ENCODE peak calls at places on chromosomes 11 and 22, in ten cellular contexts. R is brain microvascular endothelial cell; C is AG04449; W is lower leg skin; V is lower lobe of right lung; G is mucosa of descending colon; B is right cardiac atrium; F is left lung; E is naive thymus-derived CD4-positive, alpha-beta T cell; S is HFF-Myc. A is an unnamed sample.

GRCh38 chr11:70002433-70002832 is 75.7 kb upstream of the ANO1 start:
- DNase-seq in R (no peak), C (no peak), W (no peak), V (no peak), G (no peak), B (no peak), F (no peak), E (no peak), S (no peak), A (no peak)

GRCh38 chr11:122186439-122187080 is 70.5 kb upstream of the BLID start:
- DNase-seq in R (peak), C (peak), W (no peak), V (no peak), G (no peak), B (no peak), F (no peak), E (no peak), S (peak), A (no peak)

GRCh38 chr22:40387758-40388157 is 17.4 kb downstream of the SGSM3 start:
- DNase-seq in R (no peak), C (no peak), W (no peak), V (no peak), G (peak), B (no peak), F (no peak), E (no peak), S (no peak), A (no peak)

GRCh38 chr11:123694551-123694950 is 40.1 kb upstream of the SCN3B start:
- DNase-seq in R (no peak), C (no peak), W (no peak), V (no peak), G (no peak), B (no peak), F (no peak), E (no peak), S (no peak), A (no peak)

GRCh38 chr22:24230911-24231656 is 13.8 kb downstream of the GGT5 start:
- DNase-seq in R (no peak), C (no peak), W (no peak), V (peak), G (peak), B (peak), F (peak), E (peak), S (no peak), A (no peak)

GRCh38 chr11:77199346-77199745 is 71.3 kb downstream of the MYO7A start:
- DNase-seq in R (no peak), C (no peak), W (peak), V (peak), G (no peak), B (no peak), F (peak), E (no peak), S (no peak), A (peak)

GRCh38 chr11:48001438-48002021 is 21.2 kb downstream of the PTPRJ start:
- DNase-seq in R (peak), C (peak), W (no peak), V (no peak), G (peak), B (no peak), F (no peak), E (peak), S (no peak), A (no peak)

GRCh38 chr11:27786864-27787263 is 86.6 kb upstream of the BDNF start:
- DNase-seq in R (no peak), C (no peak), W (no peak), V (no peak), G (no peak), B (no peak), F (no peak), E (no peak), S (no peak), A (no peak)

GRCh38 chr22:38735126-38735464 is 20.7 kb downstream of the SUN2 start:
- DNase-seq in R (no peak), C (no peak), W (no peak), V (no peak), G (no peak), B (no peak), F (no peak), E (no peak), S (no peak), A (no peak)

GRCh38 chr11:872799-873198 is 30.1 kb downstream of the TSPAN4 start:
- DNase-seq in R (no peak), C (no peak), W (no peak), V (no peak), G (no peak), B (no peak), F (no peak), E (no peak), S (no peak), A (no peak)

GRCh38 chr11:128695539-128696221 is 1.8 kb downstream of the FLI1 start:
- DNase-seq in R (no peak), C (no peak), W (no peak), V (peak), G (peak), B (peak), F (peak), E (peak), S (no peak), A (no peak)

GRCh38 chr11:19116315-19116970 is 525 bp upstream of the ZDHHC13 start:
- DNase-seq in R (no peak), C (no peak), W (no peak), V (no peak), G (no peak), B (peak), F (no peak), E (no peak), S (no peak), A (no peak)

GRCh38 chr22:16957781-16958180 is 50.2 kb downstream of the GAB4 start:
- DNase-seq in R (no peak), C (no peak), W (peak), V (no peak), G (no peak), B (no peak), F (no peak), E (no peak), S (no peak), A (no peak)

GRCh38 chr11:32172771-32173170 is 81.9 kb downstream of the RCN1 start:
- DNase-seq in R (no peak), C (no peak), W (no peak), V (no peak), G (no peak), B (peak), F (no peak), E (no peak), S (no peak), A (no peak)

GRCh38 chr11:32176223-32176811 is 85.4 kb downstream of the RCN1 start:
- DNase-seq in R (peak), C (peak), W (peak), V (peak), G (peak), B (peak), F (peak), E (peak), S (peak), A (peak)

GRCh38 chr11:32168924-32169323 is 78.0 kb downstream of the RCN1 start:
- DNase-seq in R (no peak), C (no peak), W (no peak), V (no peak), G (no peak), B (no peak), F (no peak), E (no peak), S (no peak), A (no peak)

GRCh38 chr11:32173977-32174376 is 83.1 kb downstream of the RCN1 start:
- DNase-seq in R (no peak), C (no peak), W (no peak), V (no peak), G (no peak), B (no peak), F (no peak), E (no peak), S (no peak), A (no peak)

GRCh38 chr11:32173435-32173834 is 82.6 kb downstream of the RCN1 start:
- DNase-seq in R (peak), C (no peak), W (no peak), V (peak), G (peak), B (peak), F (peak), E (no peak), S (peak), A (peak)
- H3K4me3 ChIP-seq in R (peak), C (peak), W (no peak), V (peak), G (no peak), B (peak), F (no peak), E (no peak), S (no peak), A (no peak)

GRCh38 chr11:132072044-132072879 is 701.8 kb downstream of the NTM start:
- DNase-seq in R (peak), C (peak), W (no peak), V (no peak), G (no peak), B (no peak), F (no peak), E (no peak), S (peak), A (no peak)
- H3K4me3 ChIP-seq in R (no peak), C (peak), W (no peak), V (no peak), G (no peak), B (no peak), F (no peak), E (no peak), S (no peak), A (no peak)

GRCh38 chr22:32622762-32623147 is 148.1 kb downstream of the FBXO7 start:
- DNase-seq in R (no peak), C (no peak), W (no peak), V (no peak), G (no peak), B (no peak), F (no peak), E (no peak), S (no peak), A (no peak)

GRCh38 chr22:32620992-32621391 is 146.4 kb downstream of the FBXO7 start:
- DNase-seq in R (no peak), C (no peak), W (no peak), V (no peak), G (no peak), B (no peak), F (no peak), E (no peak), S (no peak), A (no peak)

GRCh38 chr22:32621656-32622003 is 147.0 kb downstream of the FBXO7 start:
- DNase-seq in R (no peak), C (no peak), W (no peak), V (no peak), G (no peak), B (no peak), F (no peak), E (no peak), S (no peak), A (no peak)

GRCh38 chr22:32623943-32624342 is 149.3 kb downstream of the FBXO7 start:
- DNase-seq in R (peak), C (peak), W (peak), V (no peak), G (peak), B (peak), F (no peak), E (no peak), S (peak), A (no peak)

DNA sequence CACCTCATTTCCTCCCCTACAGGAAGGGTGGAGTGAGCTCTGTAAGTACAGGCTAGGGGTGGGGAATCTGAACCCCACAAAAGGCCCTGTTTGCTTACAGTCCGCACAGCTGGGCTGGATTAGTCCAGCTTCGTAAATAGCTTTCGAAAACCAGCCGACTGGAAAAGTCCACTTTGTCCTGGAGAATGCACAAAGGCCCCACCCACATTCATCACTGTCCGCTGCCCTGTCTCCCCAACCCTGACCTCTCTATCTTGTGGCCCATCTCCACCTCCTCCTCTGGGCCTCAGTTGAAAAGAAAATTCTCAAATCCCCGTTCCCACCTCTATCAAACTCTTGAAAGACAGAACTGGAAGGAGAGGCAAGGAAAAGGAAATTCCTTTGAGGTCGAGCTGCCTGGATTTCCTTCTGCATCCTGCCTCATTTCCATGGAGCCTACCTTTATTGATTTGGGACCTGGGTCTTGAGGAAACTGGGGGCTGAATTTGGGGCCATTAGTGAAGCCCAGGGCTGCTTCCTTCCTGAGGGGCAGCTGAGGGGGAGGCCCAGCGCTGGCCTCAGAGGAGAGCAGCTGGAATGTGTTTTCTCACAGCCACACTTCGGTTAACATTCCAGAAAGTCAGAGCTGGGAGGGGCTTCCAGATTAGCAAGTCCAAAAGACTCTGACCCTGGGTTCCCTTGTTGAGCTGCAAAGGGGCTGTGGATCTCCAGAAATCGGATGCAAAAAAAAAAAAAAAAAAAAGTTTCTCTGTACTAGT is 147.6 kb downstream of the FBXO7 start:
- DNase-seq in R (peak), C (peak), W (peak), V (no peak), G (peak), B (peak), F (no peak), E (no peak), S (peak), A (no peak)
- H3K4me3 ChIP-seq in R (no peak), C (no peak), W (no peak), V (no peak), G (no peak), B (no peak), F (no peak), E (no peak), S (no peak), A (no peak)

DNA sequence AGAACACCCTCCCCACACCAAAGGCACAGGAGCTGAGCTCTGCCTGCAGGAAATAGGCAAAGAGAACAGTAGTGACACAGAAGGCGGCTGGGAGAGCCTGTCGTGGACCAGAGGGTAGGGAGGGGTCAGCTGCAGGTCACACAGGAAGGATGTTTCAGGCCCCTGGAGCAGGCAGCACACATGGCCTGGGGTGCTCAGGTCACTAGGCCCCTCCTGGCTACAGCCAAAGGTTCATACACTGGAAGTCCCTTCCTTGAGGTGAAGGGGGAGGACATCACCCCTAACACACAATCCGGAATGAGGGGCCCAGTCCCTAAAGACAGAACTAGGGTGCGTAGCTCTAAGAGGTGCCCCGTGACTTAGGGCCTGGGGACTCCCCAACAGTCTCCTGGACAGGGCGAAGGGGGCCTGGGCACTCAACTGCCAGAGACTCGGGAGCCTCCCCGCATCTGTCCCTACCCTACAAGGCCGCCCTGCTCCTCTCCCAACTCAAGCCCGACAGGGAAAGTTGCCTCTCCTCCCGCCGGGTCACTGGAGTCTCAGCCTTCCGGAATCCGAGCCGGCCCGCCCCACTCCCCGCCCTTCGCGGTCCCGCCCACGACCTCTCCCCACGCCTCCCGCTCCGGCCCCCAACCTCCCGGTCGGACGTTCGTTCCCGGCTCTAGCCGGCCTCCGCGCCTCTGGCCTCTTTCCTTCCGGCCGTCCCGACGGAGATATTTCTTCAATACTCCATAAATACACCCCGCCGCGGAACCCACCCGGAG is at the start of gene CYB5R2:
- DNase-seq in R (no peak), C (no peak), W (peak), V (peak), G (peak), B (peak), F (peak), E (no peak), S (no peak), A (peak)
- H3K4me3 ChIP-seq in R (peak), C (peak), W (peak), V (peak), G (peak), B (peak), F (peak), E (peak), S (peak), A (peak)

GRCh38 chr22:19986011-19986409 is 30.6 kb downstream of the ARVCF start:
- DNase-seq in R (no peak), C (no peak), W (no peak), V (no peak), G (no peak), B (no peak), F (no peak), E (no peak), S (no peak), A (no peak)

GRCh38 chr22:19983701-19984100 is 32.9 kb downstream of the ARVCF start:
- DNase-seq in R (no peak), C (no peak), W (no peak), V (no peak), G (no peak), B (peak), F (no peak), E (no peak), S (no peak), A (peak)

GRCh38 chr22:19982991-19983578 is 33.5 kb downstream of the ARVCF start:
- DNase-seq in R (no peak), C (no peak), W (no peak), V (no peak), G (no peak), B (peak), F (no peak), E (no peak), S (no peak), A (peak)

GRCh38 chr22:19984851-19985811 is 31.5 kb downstream of the ARVCF start:
- DNase-seq in R (no peak), C (no peak), W (no peak), V (no peak), G (no peak), B (peak), F (no peak), E (no peak), S (no peak), A (peak)

DNA sequence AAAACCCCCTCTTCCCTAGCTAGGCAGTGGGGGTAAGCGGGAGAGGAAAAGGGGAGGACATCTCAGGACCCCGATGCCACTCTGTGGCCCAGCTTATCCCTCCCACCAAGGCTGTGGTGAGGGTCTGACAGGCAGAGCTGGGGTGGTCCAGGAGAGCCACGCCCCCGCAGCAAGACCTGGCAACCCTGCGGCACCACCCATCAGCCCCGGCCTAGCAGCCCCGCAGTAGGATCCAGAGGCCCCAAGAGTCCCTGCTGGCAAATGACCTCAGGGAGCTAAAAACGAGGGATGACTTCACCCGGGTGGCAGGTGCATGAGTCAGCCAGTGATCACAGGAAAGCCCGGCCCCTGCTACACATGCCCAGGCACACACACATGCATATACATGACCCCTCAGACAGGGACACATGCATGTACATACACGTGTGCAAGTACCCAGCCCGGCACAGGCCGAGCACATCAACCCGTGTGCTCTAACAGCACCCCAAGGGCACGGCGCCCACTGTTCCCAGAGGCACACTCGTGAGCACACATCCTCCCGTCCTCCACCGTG is 32.3 kb downstream of the ARVCF start:
- DNase-seq in R (peak), C (no peak), W (no peak), V (no peak), G (no peak), B (peak), F (no peak), E (no peak), S (no peak), A (peak)
- H3K4me3 ChIP-seq in R (no peak), C (no peak), W (no peak), V (no peak), G (no peak), B (no peak), F (no peak), E (no peak), S (no peak), A (peak)

DNA sequence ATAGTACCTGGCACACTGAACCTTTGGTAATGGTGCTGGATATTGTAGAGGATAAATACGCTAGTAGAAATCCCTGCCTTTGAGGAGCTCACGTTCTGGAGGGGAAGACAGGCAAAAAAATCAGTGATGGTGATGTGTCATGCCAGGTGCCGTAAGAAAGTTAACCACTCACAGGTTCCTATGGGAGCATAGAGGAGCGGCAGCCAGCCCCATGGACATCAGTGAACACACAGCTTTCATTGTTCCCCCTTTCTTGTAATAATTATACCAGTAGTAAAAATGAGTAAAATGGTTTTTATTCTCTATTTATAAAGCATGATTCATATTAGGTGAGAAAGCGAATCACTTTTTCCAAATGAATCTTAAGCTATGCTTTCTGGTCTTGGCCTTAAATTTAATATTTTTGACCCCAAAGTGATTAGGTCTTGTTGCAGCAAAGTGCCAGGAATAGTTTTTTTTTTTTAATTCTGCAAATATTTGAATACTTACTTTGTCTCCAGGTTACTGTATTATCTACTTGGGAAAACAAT is 57.9 kb downstream of the UVRAG start:
- DNase-seq in R (no peak), C (no peak), W (no peak), V (no peak), G (no peak), B (no peak), F (no peak), E (no peak), S (no peak), A (no peak)
- H3K4me3 ChIP-seq in R (no peak), C (no peak), W (no peak), V (no peak), G (no peak), B (no peak), F (no peak), E (no peak), S (no peak), A (no peak)

GRCh38 chr11:65556470-65557279 is 1.5 kb downstream of the LTBP3 start:
- DNase-seq in R (no peak), C (no peak), W (no peak), V (no peak), G (no peak), B (peak), F (no peak), E (no peak), S (no peak), A (no peak)
- H3K4me3 ChIP-seq in R (peak), C (peak), W (no peak), V (peak), G (no peak), B (peak), F (peak), E (peak), S (peak), A (peak)

GRCh38 chr22:26548303-26548702 is 36.0 kb upstream of the TFIP11 start:
- DNase-seq in R (no peak), C (no peak), W (no peak), V (no peak), G (no peak), B (no peak), F (no peak), E (no peak), S (no peak), A (no peak)
- H3K4me3 ChIP-seq in R (no peak), C (no peak), W (no peak), V (no peak), G (no peak), B (no peak), F (no peak), E (no peak), S (no peak), A (no peak)

DNA sequence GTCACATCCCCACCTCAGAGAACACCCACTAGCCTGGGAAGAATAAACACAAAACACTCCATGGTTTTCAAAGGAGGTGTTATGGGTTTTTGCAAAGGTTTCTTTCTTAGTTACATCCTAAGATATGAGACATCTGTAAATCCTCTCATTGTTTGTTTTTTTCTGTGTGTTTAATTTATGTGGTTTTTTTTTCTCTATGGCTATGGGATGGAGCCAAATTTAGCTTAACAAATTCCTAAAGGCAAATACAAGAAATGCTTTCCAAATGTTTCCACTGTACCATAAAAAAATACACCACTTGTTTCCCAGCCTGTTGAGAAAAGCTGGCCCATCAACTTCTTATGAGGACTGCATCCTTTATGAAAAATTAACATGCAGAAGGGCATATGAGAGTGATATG is 137.8 kb upstream of the TTC12 start:
- DNase-seq in R (no peak), C (no peak), W (no peak), V (no peak), G (no peak), B (no peak), F (no peak), E (no peak), S (peak), A (no peak)
- H3K4me3 ChIP-seq in R (no peak), C (no peak), W (no peak), V (no peak), G (no peak), B (no peak), F (no peak), E (no peak), S (no peak), A (no peak)

A was measured in BE2C.